ENCODE peak calls at places on chromosomes 4 and X, in six cellular contexts. One of them, this sample, is unnamed.

GRCh38 chrX:150694738-150695410 is 1.7 kb downstream of the MTMR1 start:
- DNase-seq in GM04504: no peak
- DNase-seq in activated CD8-positive, alpha-beta memory T cell treated with anti-CD3 and anti-CD28 coated beads for 1 hour: no peak
- DNase-seq in OCI-M1: peak
- DNase-seq in amygdala: no peak
- DNase-seq in activated T-cell treated with anti-CD3 and anti-CD28 coated beads, Interleukin-2, amount 50 U/mL, for 72 hours: peak
- DNase-seq in this sample: no peak

GRCh38 chrX:124719060-124719459 is 372.7 kb downstream of the SH2D1A start:
- DNase-seq in GM04504: no peak
- DNase-seq in activated CD8-positive, alpha-beta memory T cell treated with anti-CD3 and anti-CD28 coated beads for 1 hour: no peak
- DNase-seq in OCI-M1: no peak
- DNase-seq in amygdala: no peak
- DNase-seq in activated T-cell treated with anti-CD3 and anti-CD28 coated beads, Interleukin-2, amount 50 U/mL, for 72 hours: no peak
- DNase-seq in this sample: no peak

GRCh38 chrX:39692796-39693195 is 405.0 kb downstream of the BCOR start:
- DNase-seq in GM04504: no peak
- DNase-seq in activated CD8-positive, alpha-beta memory T cell treated with anti-CD3 and anti-CD28 coated beads for 1 hour: no peak
- DNase-seq in OCI-M1: no peak
- DNase-seq in amygdala: no peak
- DNase-seq in activated T-cell treated with anti-CD3 and anti-CD28 coated beads, Interleukin-2, amount 50 U/mL, for 72 hours: no peak
- DNase-seq in this sample: no peak

GRCh38 chr4:187541666-187542065 is 453.9 kb upstream of the ZFP42 start:
- DNase-seq in GM04504: peak
- DNase-seq in activated CD8-positive, alpha-beta memory T cell treated with anti-CD3 and anti-CD28 coated beads for 1 hour: no peak
- DNase-seq in OCI-M1: no peak
- DNase-seq in amygdala: no peak
- DNase-seq in activated T-cell treated with anti-CD3 and anti-CD28 coated beads, Interleukin-2, amount 50 U/mL, for 72 hours: no peak
- DNase-seq in this sample: no peak

GRCh38 chr4:66926687-66927086 is 618.6 kb downstream of the CENPC start:
- DNase-seq in GM04504: no peak
- DNase-seq in activated CD8-positive, alpha-beta memory T cell treated with anti-CD3 and anti-CD28 coated beads for 1 hour: no peak
- DNase-seq in OCI-M1: no peak
- DNase-seq in amygdala: no peak
- DNase-seq in activated T-cell treated with anti-CD3 and anti-CD28 coated beads, Interleukin-2, amount 50 U/mL, for 72 hours: no peak
- DNase-seq in this sample: no peak

GRCh38 chrX:131792356-131792749 is 230.7 kb upstream of the STK26 start:
- DNase-seq in GM04504: peak
- DNase-seq in activated CD8-positive, alpha-beta memory T cell treated with anti-CD3 and anti-CD28 coated beads for 1 hour: no peak
- DNase-seq in OCI-M1: no peak
- DNase-seq in amygdala: no peak
- DNase-seq in activated T-cell treated with anti-CD3 and anti-CD28 coated beads, Interleukin-2, amount 50 U/mL, for 72 hours: no peak
- DNase-seq in this sample: no peak

GRCh38 chr4:77177196-77177595 is 20.2 kb downstream of the CCNG2 start:
- DNase-seq in GM04504: no peak
- DNase-seq in activated CD8-positive, alpha-beta memory T cell treated with anti-CD3 and anti-CD28 coated beads for 1 hour: no peak
- DNase-seq in OCI-M1: no peak
- DNase-seq in amygdala: no peak
- DNase-seq in activated T-cell treated with anti-CD3 and anti-CD28 coated beads, Interleukin-2, amount 50 U/mL, for 72 hours: no peak
- DNase-seq in this sample: no peak

GRCh38 chrX:115906881-115907280 is 263.7 kb upstream of the AGTR2 start:
- DNase-seq in GM04504: no peak
- DNase-seq in activated CD8-positive, alpha-beta memory T cell treated with anti-CD3 and anti-CD28 coated beads for 1 hour: no peak
- DNase-seq in OCI-M1: no peak
- DNase-seq in amygdala: no peak
- DNase-seq in activated T-cell treated with anti-CD3 and anti-CD28 coated beads, Interleukin-2, amount 50 U/mL, for 72 hours: no peak
- DNase-seq in this sample: no peak

GRCh38 chr4:4969298-4969697 is 50.0 kb downstream of the CYTL1 start:
- DNase-seq in GM04504: peak
- DNase-seq in activated CD8-positive, alpha-beta memory T cell treated with anti-CD3 and anti-CD28 coated beads for 1 hour: no peak
- DNase-seq in OCI-M1: no peak
- DNase-seq in amygdala: no peak
- DNase-seq in activated T-cell treated with anti-CD3 and anti-CD28 coated beads, Interleukin-2, amount 50 U/mL, for 72 hours: no peak
- DNase-seq in this sample: no peak

GRCh38 chr4:21593268-21594002 is 355.1 kb downstream of the KCNIP4 start:
- DNase-seq in GM04504: no peak
- DNase-seq in activated CD8-positive, alpha-beta memory T cell treated with anti-CD3 and anti-CD28 coated beads for 1 hour: no peak
- DNase-seq in OCI-M1: no peak
- DNase-seq in amygdala: no peak
- DNase-seq in activated T-cell treated with anti-CD3 and anti-CD28 coated beads, Interleukin-2, amount 50 U/mL, for 72 hours: no peak
- DNase-seq in this sample: no peak

GRCh38 chr4:2259036-2259540 is 2.8 kb downstream of the MXD4 start:
- DNase-seq in GM04504: no peak
- DNase-seq in activated CD8-positive, alpha-beta memory T cell treated with anti-CD3 and anti-CD28 coated beads for 1 hour: no peak
- DNase-seq in OCI-M1: no peak
- DNase-seq in amygdala: no peak
- DNase-seq in activated T-cell treated with anti-CD3 and anti-CD28 coated beads, Interleukin-2, amount 50 U/mL, for 72 hours: no peak
- DNase-seq in this sample: no peak

GRCh38 chr4:6627832-6628231 is 12.7 kb upstream of the MRFAP1 start:
- DNase-seq in GM04504: no peak
- DNase-seq in activated CD8-positive, alpha-beta memory T cell treated with anti-CD3 and anti-CD28 coated beads for 1 hour: no peak
- DNase-seq in OCI-M1: no peak
- DNase-seq in amygdala: no peak
- DNase-seq in activated T-cell treated with anti-CD3 and anti-CD28 coated beads, Interleukin-2, amount 50 U/mL, for 72 hours: no peak
- DNase-seq in this sample: no peak

GRCh38 chrX:64205441-64205734 is at the start of gene AMER1:
- DNase-seq in GM04504: no peak
- DNase-seq in activated CD8-positive, alpha-beta memory T cell treated with anti-CD3 and anti-CD28 coated beads for 1 hour: no peak
- DNase-seq in OCI-M1: no peak
- DNase-seq in amygdala: no peak
- DNase-seq in activated T-cell treated with anti-CD3 and anti-CD28 coated beads, Interleukin-2, amount 50 U/mL, for 72 hours: no peak
- DNase-seq in this sample: no peak

GRCh38 chr4:152045781-152046571 is 285.2 kb upstream of the GATB start:
- DNase-seq in GM04504: no peak
- DNase-seq in activated CD8-positive, alpha-beta memory T cell treated with anti-CD3 and anti-CD28 coated beads for 1 hour: no peak
- DNase-seq in OCI-M1: no peak
- DNase-seq in amygdala: no peak
- DNase-seq in activated T-cell treated with anti-CD3 and anti-CD28 coated beads, Interleukin-2, amount 50 U/mL, for 72 hours: peak
- DNase-seq in this sample: no peak

GRCh38 chrX:39777623-39778025 is 320.1 kb downstream of the BCOR start:
- DNase-seq in GM04504: no peak
- DNase-seq in activated CD8-positive, alpha-beta memory T cell treated with anti-CD3 and anti-CD28 coated beads for 1 hour: no peak
- DNase-seq in OCI-M1: no peak
- DNase-seq in amygdala: no peak
- DNase-seq in activated T-cell treated with anti-CD3 and anti-CD28 coated beads, Interleukin-2, amount 50 U/mL, for 72 hours: peak
- DNase-seq in this sample: no peak

GRCh38 chr4:8615366-8615765 is 22.8 kb downstream of the CPZ start:
- DNase-seq in GM04504: no peak
- DNase-seq in activated CD8-positive, alpha-beta memory T cell treated with anti-CD3 and anti-CD28 coated beads for 1 hour: no peak
- DNase-seq in OCI-M1: no peak
- DNase-seq in amygdala: no peak
- DNase-seq in activated T-cell treated with anti-CD3 and anti-CD28 coated beads, Interleukin-2, amount 50 U/mL, for 72 hours: no peak
- DNase-seq in this sample: no peak

GRCh38 chr4:129808242-129808641 is 712.3 kb downstream of the C4orf33 start:
- DNase-seq in GM04504: no peak
- DNase-seq in activated CD8-positive, alpha-beta memory T cell treated with anti-CD3 and anti-CD28 coated beads for 1 hour: no peak
- DNase-seq in OCI-M1: no peak
- DNase-seq in amygdala: no peak
- DNase-seq in activated T-cell treated with anti-CD3 and anti-CD28 coated beads, Interleukin-2, amount 50 U/mL, for 72 hours: no peak
- DNase-seq in this sample: no peak

GRCh38 chr4:133151301-133151680 is 2.2 kb downstream of the PCDH10 start:
- DNase-seq in GM04504: no peak
- DNase-seq in activated CD8-positive, alpha-beta memory T cell treated with anti-CD3 and anti-CD28 coated beads for 1 hour: no peak
- DNase-seq in OCI-M1: no peak
- DNase-seq in amygdala: peak
- DNase-seq in activated T-cell treated with anti-CD3 and anti-CD28 coated beads, Interleukin-2, amount 50 U/mL, for 72 hours: no peak
- DNase-seq in this sample: no peak

GRCh38 chr4:54227261-54228063 is 1.6 kb upstream of the PDGFRA start:
- DNase-seq in GM04504: no peak
- DNase-seq in activated CD8-positive, alpha-beta memory T cell treated with anti-CD3 and anti-CD28 coated beads for 1 hour: no peak
- DNase-seq in OCI-M1: no peak
- DNase-seq in amygdala: no peak
- DNase-seq in activated T-cell treated with anti-CD3 and anti-CD28 coated beads, Interleukin-2, amount 50 U/mL, for 72 hours: no peak
- DNase-seq in this sample: no peak

GRCh38 chr4:38190717-38191178 is 230.6 kb downstream of the PTTG2 start:
- DNase-seq in GM04504: peak
- DNase-seq in activated CD8-positive, alpha-beta memory T cell treated with anti-CD3 and anti-CD28 coated beads for 1 hour: no peak
- DNase-seq in OCI-M1: no peak
- DNase-seq in amygdala: no peak
- DNase-seq in activated T-cell treated with anti-CD3 and anti-CD28 coated beads, Interleukin-2, amount 50 U/mL, for 72 hours: no peak
- DNase-seq in this sample: no peak

GRCh38 chr4:88010921-88011320 is 3.5 kb downstream of the PKD2 start:
- DNase-seq in GM04504: no peak
- DNase-seq in activated CD8-positive, alpha-beta memory T cell treated with anti-CD3 and anti-CD28 coated beads for 1 hour: no peak
- DNase-seq in OCI-M1: no peak
- DNase-seq in amygdala: no peak
- DNase-seq in activated T-cell treated with anti-CD3 and anti-CD28 coated beads, Interleukin-2, amount 50 U/mL, for 72 hours: no peak
- DNase-seq in this sample: no peak

This sample was measured in hippocampal formation.